ENCODE peak calls at places on chromosome 7, in seven cellular contexts. M, C, G, H, V, N and Z are unnamed samples.

GRCh38 chr7:29839302-29839701 is 33.0 kb downstream of the WIPF3 start:
- DNase-seq in M (no peak), C (no peak), G (no peak), H (peak), V (peak), N (peak), Z (peak)

GRCh38 chr7:30146127-30146612 is 11.4 kb downstream of the MTURN start:
- DNase-seq in M (peak), C (no peak), G (no peak), H (no peak), V (no peak), N (peak), Z (no peak)

GRCh38 chr7:11747715-11748485 is 84.1 kb downstream of the THSD7A start:
- DNase-seq in M (no peak), C (no peak), G (no peak), H (no peak), V (no peak), N (no peak), Z (no peak)

GRCh38 chr7:26813426-26813825 is 51.0 kb downstream of the SKAP2 start:
- DNase-seq in M (no peak), C (no peak), G (no peak), H (peak), V (no peak), N (no peak), Z (peak)

GRCh38 chr7:22468609-22469008 is 31.4 kb downstream of the STEAP1B start:
- DNase-seq in M (no peak), C (no peak), G (no peak), H (no peak), V (no peak), N (no peak), Z (no peak)

GRCh38 chr7:45295222-45295621 is 137.6 kb downstream of the RAMP3 start:
- DNase-seq in M (no peak), C (no peak), G (peak), H (no peak), V (no peak), N (no peak), Z (peak)

GRCh38 chr7:77258014-77258413 is 58.4 kb upstream of the FGL2 start:
- DNase-seq in M (no peak), C (no peak), G (no peak), H (peak), V (no peak), N (no peak), Z (peak)

GRCh38 chr7:13879994-13880686 is 109.3 kb downstream of the ETV1 start:
- DNase-seq in M (no peak), C (no peak), G (no peak), H (no peak), V (no peak), N (no peak), Z (peak)

GRCh38 chr7:12385364-12385786 is 18.3 kb downstream of the VWDE start:
- DNase-seq in M (no peak), C (no peak), G (no peak), H (no peak), V (no peak), N (no peak), Z (no peak)

GRCh38 chr7:102125127-102125561 is 161.5 kb upstream of the SH2B2 start:
- DNase-seq in M (peak), C (no peak), G (no peak), H (peak), V (peak), N (peak), Z (peak)

GRCh38 chr7:23938937-23939552 is 229.0 kb downstream of the STK31 start:
- DNase-seq in M (no peak), C (no peak), G (peak), H (no peak), V (no peak), N (no peak), Z (peak)

GRCh38 chr7:118642396-118642795 is 417.9 kb downstream of the ANKRD7 start:
- DNase-seq in M (no peak), C (no peak), G (no peak), H (no peak), V (no peak), N (no peak), Z (no peak)

GRCh38 chr7:118648002-118648401 is 423.5 kb downstream of the ANKRD7 start:
- DNase-seq in M (no peak), C (no peak), G (no peak), H (no peak), V (no peak), N (no peak), Z (no peak)
- TF ChIP-seq CTCF in M (no peak), C (no peak), G (no peak), H (no peak), V (no peak), N (no peak), Z (no peak)

DNA sequence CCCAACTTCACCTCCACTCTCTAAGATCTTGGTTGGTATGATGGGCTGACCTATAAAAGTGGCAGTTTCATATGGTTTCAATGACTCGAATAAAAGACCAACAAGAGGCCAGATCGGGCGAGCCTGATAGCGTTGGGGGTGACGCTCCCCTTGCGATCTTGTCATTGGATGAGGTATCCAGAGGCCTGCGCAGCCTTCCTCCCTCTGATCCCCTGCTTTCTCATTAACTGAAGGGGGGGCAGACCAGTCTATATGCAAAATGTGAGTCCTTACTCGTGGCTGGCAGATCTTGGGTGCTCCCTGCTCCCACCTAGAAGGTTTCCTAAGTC is 937 bp upstream of the COBL start:
- DNase-seq in M (no peak), C (no peak), G (no peak), H (no peak), V (no peak), N (no peak), Z (no peak)
- H3K4me3 ChIP-seq in M (peak), C (no peak), G (no peak), H (no peak), V (peak), N (peak), Z (no peak)

GRCh38 chr7:34928052-34928451 is 109.2 kb downstream of the DPY19L1 start:
- DNase-seq in M (no peak), C (no peak), G (peak), H (no peak), V (no peak), N (peak), Z (peak)
- TF ChIP-seq CTCF in M (no peak), C (peak), G (peak), H (peak), V (peak), N (peak), Z (peak)

GRCh38 chr7:17402628-17403278 is 104.3 kb downstream of the AHR start:
- DNase-seq in M (no peak), C (no peak), G (no peak), H (no peak), V (no peak), N (no peak), Z (no peak)
- H3K4me3 ChIP-seq in M (no peak), C (no peak), G (no peak), H (no peak), V (no peak), N (no peak), Z (no peak)

GRCh38 chr7:18693401-18693800 is 197.9 kb downstream of the HDAC9 start:
- DNase-seq in M (no peak), C (no peak), G (peak), H (peak), V (no peak), N (no peak), Z (peak)
- TF ChIP-seq CTCF in M (no peak), C (no peak), G (peak), H (peak), V (peak), N (peak), Z (peak)